ENCODE peak calls at places on chromosomes 7 and 10, in nine cellular contexts. K is spleen, Y is breast epithelium, J is H1, I is HCT116, Z is Panc1, R is esophagus muscularis mucosa, V is sigmoid colon, G is transverse colon. X is an unnamed sample. For H3K4me1, the result is how much of the 10 kb centered on the place peaks cover.

GRCh38 chr10:92082583-92083280 is 159.2 kb downstream of the BTAF1 start:
- DNase-seq in V (no peak), G (no peak), Z (no peak), I (no peak), Y (no peak), R (no peak), K (no peak), J (no peak), X (no peak)

GRCh38 chr10:55629792-55630490 is 731.1 kb downstream of the ZWINT start:
- DNase-seq in Y (no peak), Z (peak), K (peak), I (no peak), J (peak), G (no peak), R (no peak), V (no peak), X (peak)

GRCh38 chr10:70651661-70652060 is 20.6 kb upstream of the ADAMTS14 start:
- DNase-seq in G (no peak), I (no peak), J (no peak), R (no peak), Z (no peak), V (no peak), Y (no peak), K (no peak), X (no peak)

GRCh38 chr7:29228289-29229011 is 33.9 kb downstream of the CHN2 start:
- DNase-seq in Z (no peak), K (no peak), I (no peak), V (no peak), Y (no peak), J (no peak), G (peak), R (no peak), X (no peak)

GRCh38 chr10:30353851-30354250 is 4.8 kb upstream of the MTPAP start:
- DNase-seq in R (peak), V (no peak), Z (no peak), G (no peak), Y (no peak), K (no peak), I (no peak), J (no peak), X (no peak)

GRCh38 chr7:17532861-17533404 is 234.5 kb downstream of the AHR start:
- DNase-seq in R (no peak), G (no peak), K (no peak), J (no peak), Y (no peak), I (peak), V (no peak), Z (no peak), X (no peak)

GRCh38 chr10:110169586-110169985 is 37.8 kb upstream of the MXI1 start:
- DNase-seq in I (no peak), Y (no peak), R (peak), K (no peak), G (no peak), V (no peak), Z (no peak), J (peak), X (no peak)

GRCh38 chr7:131057015-131057518 is 270.6 kb upstream of the MKLN1 start:
- DNase-seq in Z (no peak), I (no peak), Y (no peak), J (no peak), V (no peak), K (no peak), G (no peak), R (no peak), X (no peak)

GRCh38 chr7:18648849-18649758 is 153.6 kb downstream of the HDAC9 start:
- DNase-seq in V (no peak), K (no peak), R (no peak), G (no peak), I (no peak), Z (peak), J (no peak), Y (no peak), X (no peak)

GRCh38 chr10:133179651-133180050 is 19.6 kb downstream of the KNDC1 start:
- DNase-seq in V (no peak), Y (no peak), K (peak), R (no peak), I (no peak), J (no peak), Z (no peak), G (no peak), X (peak)
- H3K4me1 ChIP-seq in V (under half), Y (under half), K (under half), R (under half), I (under half), J (under half), Z (under half), G (under half), X (under half)

DNA sequence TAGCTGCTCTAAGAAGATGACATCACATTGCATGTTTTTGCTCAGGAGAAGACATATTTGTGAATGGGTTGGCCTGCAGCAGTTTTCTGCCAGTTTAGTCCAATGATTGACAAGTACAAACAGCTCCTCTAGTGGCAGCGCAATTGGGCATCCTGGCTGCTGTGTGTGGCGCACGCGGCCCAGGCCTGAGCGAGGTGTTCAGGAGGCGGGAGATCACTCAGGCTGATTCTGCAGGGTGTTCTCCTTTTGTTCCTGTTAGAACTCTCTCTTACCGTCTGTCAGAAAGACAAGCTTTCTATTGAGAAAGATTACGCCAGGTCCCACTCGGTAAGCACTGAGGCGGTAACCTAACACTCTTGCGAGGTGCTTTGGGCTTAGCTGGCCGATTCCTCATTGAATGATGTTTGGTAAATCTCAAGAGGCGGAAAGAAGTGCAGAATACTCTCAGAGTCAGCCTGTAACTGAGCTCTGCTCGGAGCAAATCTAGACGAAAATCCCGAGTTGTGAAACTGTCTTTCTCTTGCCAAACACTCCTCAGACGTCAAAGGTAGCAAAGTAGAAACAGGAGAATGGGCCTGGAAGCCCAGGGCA is 219.2 kb upstream of the BMPER start:
- DNase-seq in J (no peak), K (no peak), Y (no peak), R (no peak), V (no peak), G (no peak), Z (no peak), I (no peak), X (peak)
- TF ChIP-seq CTCF in J (peak), K (no peak), Y (no peak), R (no peak), V (no peak), G (no peak), Z (no peak), I (peak), X (no peak)

GRCh38 chr7:14507617-14508016 is 394.9 kb downstream of the DGKB start:
- DNase-seq in K (no peak), I (no peak), G (no peak), Y (no peak), R (no peak), J (no peak), Z (no peak), V (no peak), X (no peak)
- TF ChIP-seq POLR2AphosphoS5 in K (no peak), I (no peak), G (no peak), Y (no peak), R (no peak), J (no peak), Z (no peak), V (no peak), X (no peak)

GRCh38 chr10:133274751-133275682 is 1.7 kb downstream of the ADAM8 start:
- DNase-seq in I (no peak), G (peak), K (peak), Y (no peak), J (no peak), R (no peak), V (no peak), Z (no peak), X (peak)
- H3K4me1 ChIP-seq in I (under half), G (under half), K (half or more), Y (under half), J (under half), R (under half), V (under half), Z (under half), X (half or more)

GRCh38 chr7:100588438-100588837 is 2.3 kb downstream of the FBXO24 start:
- DNase-seq in J (no peak), V (no peak), K (peak), Z (no peak), I (no peak), G (no peak), R (no peak), Y (no peak), X (no peak)
- TF ChIP-seq CTCF in J (no peak), V (no peak), K (peak), Z (no peak), I (peak), G (no peak), R (peak), Y (no peak), X (peak)

GRCh38 chr7:95526128-95526738 is 40.5 kb downstream of the ASB4 start:
- DNase-seq in R (no peak), K (no peak), I (no peak), V (no peak), Y (no peak), G (no peak), J (no peak), Z (no peak), X (no peak)

GRCh38 chr7:95529701-95530100 is 44.0 kb downstream of the ASB4 start:
- DNase-seq in K (no peak), G (no peak), Y (no peak), J (no peak), V (no peak), R (no peak), I (no peak), Z (no peak), X (no peak)

GRCh38 chr7:95525503-95525902 is 39.8 kb downstream of the ASB4 start:
- DNase-seq in Y (no peak), R (no peak), K (no peak), V (no peak), J (no peak), I (no peak), Z (no peak), G (no peak), X (no peak)

GRCh38 chr7:95527776-95528250 is 42.1 kb downstream of the ASB4 start:
- DNase-seq in J (no peak), R (no peak), Y (no peak), G (no peak), V (peak), K (peak), Z (no peak), I (no peak), X (no peak)

DNA sequence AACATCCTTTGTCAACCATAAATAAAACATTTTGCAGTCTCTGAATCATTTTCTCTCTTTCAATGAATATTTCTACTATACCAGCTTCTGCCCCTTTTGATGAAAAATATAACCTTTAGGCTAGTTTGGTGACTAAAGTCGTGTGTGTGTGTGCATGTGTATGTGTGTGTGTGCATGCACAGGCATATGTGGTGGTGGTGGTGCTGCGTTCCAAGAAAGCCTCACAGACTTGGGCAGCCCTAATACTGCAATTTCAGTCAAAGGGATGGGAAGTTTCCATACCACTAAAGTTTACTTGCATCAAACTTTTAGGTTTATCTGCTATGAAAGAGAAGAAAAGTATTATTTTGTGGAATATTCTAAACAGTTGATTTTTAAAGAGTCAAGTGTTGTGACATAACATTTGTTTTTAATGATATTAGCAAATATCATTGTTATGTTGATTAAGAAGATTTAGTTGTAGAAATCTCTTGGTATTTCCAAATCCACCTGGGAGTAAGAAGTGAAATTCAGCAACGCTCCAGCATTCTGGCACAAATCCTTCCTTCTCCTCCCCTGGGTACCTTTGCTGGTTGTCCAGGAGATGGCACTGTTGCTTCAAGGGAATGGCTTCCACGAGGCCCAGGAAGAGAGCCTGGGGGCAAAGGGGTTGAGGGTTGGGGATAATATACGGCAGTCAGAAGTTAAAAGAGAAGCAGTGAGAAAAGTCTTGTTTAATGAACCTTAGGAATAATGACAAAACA is 41.5 kb downstream of the ASB4 start:
- DNase-seq in K (peak), R (no peak), Y (peak), G (peak), V (peak), I (peak), J (peak), Z (peak), X (no peak)
- TF ChIP-seq POLR2AphosphoS5 in K (no peak), R (no peak), Y (no peak), G (no peak), V (no peak), I (no peak), J (no peak), Z (no peak), X (no peak)

DNA sequence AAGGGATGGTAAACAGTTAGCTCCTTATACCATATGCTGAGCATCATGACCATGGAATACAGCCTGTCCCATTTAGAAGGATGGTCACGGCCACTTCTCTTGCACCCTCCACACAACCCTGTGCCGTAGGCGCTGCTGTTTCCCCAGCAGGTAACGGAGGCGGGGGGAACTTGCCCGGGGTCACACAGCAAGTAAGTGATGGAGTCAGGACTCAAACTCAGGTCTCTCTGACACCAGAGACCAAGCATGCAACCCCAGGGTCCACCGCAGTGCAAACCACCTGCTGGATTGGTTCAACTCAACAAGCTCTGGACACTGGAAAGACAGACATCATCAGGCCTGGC is 71.6 kb downstream of the ZRANB1 start:
- DNase-seq in G (no peak), V (peak), Z (no peak), R (no peak), K (no peak), Y (no peak), J (no peak), I (no peak), X (no peak)
- H3K4me1 ChIP-seq in G (under half), V (under half), Z (under half), R (half or more), K (under half), Y (under half), J (under half), I (under half), X (under half)

DNA sequence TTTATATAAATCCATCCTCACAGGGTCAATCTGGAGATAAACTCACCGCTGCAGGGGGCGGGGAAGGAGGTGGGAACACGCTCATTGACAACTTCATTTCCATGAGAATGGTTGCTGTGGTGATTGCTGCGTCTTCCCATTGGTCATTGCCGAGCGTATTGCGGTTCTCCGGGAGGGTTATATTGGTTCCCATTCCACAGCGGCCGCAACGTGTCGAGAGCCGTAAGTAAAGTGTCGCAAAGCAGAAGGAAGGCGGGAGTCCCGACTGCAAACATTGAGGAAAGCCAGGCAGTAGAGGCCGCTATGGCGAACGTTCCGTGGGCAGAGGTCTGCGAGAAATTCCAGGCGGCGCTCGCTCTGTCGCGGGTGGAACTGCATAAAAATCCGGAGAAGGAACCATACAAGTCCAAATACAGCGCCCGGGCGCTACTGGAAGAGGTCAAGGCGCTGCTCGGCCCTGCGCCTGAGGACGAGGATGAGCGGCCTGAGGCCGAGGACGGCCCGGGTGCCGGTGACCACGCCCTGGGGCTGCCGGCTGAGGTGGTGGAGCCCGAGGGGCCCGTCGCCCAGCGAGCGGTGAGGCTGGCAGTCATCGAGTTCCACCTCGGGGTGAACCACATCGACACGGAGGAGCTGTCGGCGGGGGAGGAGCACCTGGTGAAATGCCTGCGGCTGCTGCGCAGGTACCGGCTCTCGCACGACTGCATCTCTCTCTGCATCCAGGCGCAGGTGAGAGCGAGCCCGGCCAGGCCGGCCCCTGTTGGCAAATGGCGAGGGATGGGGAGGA is at the start of gene KIFBP:
- DNase-seq in Y (peak), V (peak), G (peak), I (peak), R (peak), K (peak), Z (peak), J (peak), X (peak)
- TF ChIP-seq CTCF in Y (peak), V (no peak), G (peak), I (peak), R (peak), K (peak), Z (peak), J (peak), X (peak)

DNA sequence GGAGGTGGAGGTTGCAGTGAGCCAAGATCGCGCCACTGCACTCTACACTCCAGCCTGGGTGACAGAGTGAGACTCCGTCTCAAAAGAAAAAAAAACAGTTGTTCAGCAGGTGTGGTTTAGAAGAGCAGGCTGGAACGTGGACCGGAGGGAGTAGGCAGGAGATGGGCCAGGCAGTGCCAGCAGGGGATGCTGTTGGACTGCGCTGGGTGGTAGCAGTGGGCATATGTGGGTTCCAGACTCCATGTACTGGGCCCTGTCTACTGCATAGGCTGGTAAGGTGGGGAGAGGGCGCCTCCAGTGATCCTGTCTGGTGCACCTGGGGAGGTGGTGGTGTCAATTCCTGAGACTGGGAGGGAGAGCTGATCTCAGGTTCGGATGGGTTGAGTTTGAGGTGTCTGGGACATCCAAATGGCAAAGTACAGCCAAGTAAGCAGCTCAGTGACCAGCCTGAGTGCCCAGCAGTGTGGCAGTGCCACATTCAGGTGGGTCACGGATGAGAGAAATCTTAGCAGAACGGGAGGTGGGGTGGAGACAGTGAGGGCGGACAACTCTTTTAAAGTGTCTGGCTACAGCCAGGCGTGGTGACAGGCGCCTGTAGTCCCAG is 25.9 kb downstream of the SFXN4 start:
- DNase-seq in I (peak), R (no peak), J (peak), Y (no peak), Z (peak), V (no peak), G (no peak), K (peak), X (peak)
- TF ChIP-seq POLR2AphosphoS5 in I (no peak), R (no peak), J (no peak), Y (no peak), Z (peak), V (no peak), G (no peak), K (peak), X (no peak)

X was measured in upper lobe of left lung.